ENCODE peak calls at places on chromosomes 1 and 21, in nine cellular contexts. V is PC-9, Z is left ventricle myocardium inferior, W is SK-N-SH, F is AG04450, K is Panc1, S is mammary epithelial cell, L is GM23338, I is substantia nigra. X is an unnamed sample.

GRCh38 chr21:44681861-44682579 is at the start of gene KRTAP12-1:
- DNase-seq in F (no peak), S (no peak), Z (no peak), K (no peak), L (no peak), W (no peak), I (no peak), V (no peak), X (no peak)

GRCh38 chr1:55695553-55695952 is 480.4 kb upstream of the USP24 start:
- DNase-seq in W (no peak), K (no peak), Z (no peak), I (no peak), S (no peak), V (no peak), F (no peak), L (no peak), X (no peak)

GRCh38 chr21:36103434-36103833 is 31.4 kb upstream of the CBR3 start:
- DNase-seq in V (peak; percentile 43), K (no peak), W (no peak), Z (no peak), I (no peak), F (no peak), S (no peak), L (no peak), X (no peak)

GRCh38 chr1:54347955-54348699 is 58.1 kb downstream of the SSBP3 start:
- DNase-seq in W (no peak), S (no peak), L (no peak), K (no peak), I (no peak), F (no peak), Z (no peak), V (no peak), X (no peak)

GRCh38 chr1:25695991-25696330 is 79.4 kb downstream of the MAN1C1 start:
- DNase-seq in S (peak; percentile 43), V (peak; percentile 77), L (no peak), Z (no peak), K (no peak), I (no peak), W (no peak), F (peak; percentile 86), X (no peak)

GRCh38 chr1:150066838-150067183 is 765 bp upstream of the VPS45 start:
- DNase-seq in Z (peak; percentile 47), I (peak; percentile 29), W (no peak), L (peak; percentile 78), S (no peak), V (no peak), K (no peak), F (no peak), X (no peak)

GRCh38 chr1:72202761-72203160 is 79.6 kb downstream of the NEGR1 start:
- DNase-seq in F (no peak), K (no peak), W (no peak), V (no peak), I (no peak), S (no peak), Z (no peak), L (no peak), X (no peak)

GRCh38 chr1:5513179-5513578 is 479.0 kb downstream of the NPHP4 start:
- DNase-seq in I (no peak), Z (no peak), L (no peak), V (no peak), K (no peak), S (no peak), F (no peak), W (no peak), X (no peak)

GRCh38 chr1:41851589-41851988 is 67.1 kb downstream of the HIVEP3 start:
- DNase-seq in L (peak; percentile 25), S (peak; percentile 80), W (no peak), Z (no peak), V (peak; percentile 98), I (no peak), K (no peak), F (no peak), X (peak; percentile 63)

GRCh38 chr1:45929257-45929687 is 125.9 kb downstream of the MAST2 start:
- DNase-seq in I (no peak), L (peak; percentile 50), S (peak; percentile 27), Z (no peak), F (no peak), V (peak; percentile 84), K (peak; percentile 55), W (no peak), X (no peak)

GRCh38 chr1:95287825-95288224 is 53.8 kb downstream of the RWDD3 start:
- DNase-seq in F (no peak), W (no peak), I (no peak), K (no peak), S (no peak), L (no peak), Z (no peak), V (no peak), X (peak; percentile 10)

GRCh38 chr1:238484121-238484520 is 593.4 kb upstream of the ZP4 start:
- DNase-seq in L (no peak), F (no peak), W (no peak), V (no peak), Z (no peak), S (peak; percentile 8), K (no peak), I (no peak), X (no peak)

GRCh38 chr1:3350441-3351261 is 103.8 kb upstream of the ARHGEF16 start:
- DNase-seq in K (no peak), L (no peak), V (no peak), I (peak; percentile 77), W (no peak), S (no peak), F (no peak), Z (peak; percentile 75), X (no peak)
- H3K27ac ChIP-seq in K (no peak overlapping the region), L (no peak overlapping the region), V (no peak overlapping the region), I (peak overlapping the region; percentile 69), W (no peak overlapping the region), S (no peak overlapping the region), F (no peak overlapping the region), Z (peak overlapping the region; percentile 96), X (no peak overlapping the region)

DNA sequence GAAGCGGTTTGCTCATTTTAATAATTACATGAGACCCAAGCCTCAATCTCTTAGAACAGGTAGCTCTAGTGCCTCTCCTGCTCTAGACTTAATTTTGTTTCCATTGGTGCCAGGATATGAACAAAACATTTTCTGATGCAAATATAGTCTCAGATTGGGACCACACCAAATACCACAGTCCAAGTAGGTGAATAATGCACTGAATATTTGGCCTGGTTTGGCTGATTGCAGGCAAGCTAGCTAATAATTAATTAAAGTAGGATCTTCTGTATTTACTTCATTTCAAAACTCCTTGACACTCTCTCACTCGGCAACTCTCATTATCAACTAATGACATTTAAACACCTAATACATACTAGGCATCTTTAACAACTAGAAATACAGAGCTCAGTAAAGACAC is 219.6 kb downstream of the LTN1 start:
- DNase-seq in L (no peak), V (no peak), K (no peak), Z (no peak), S (no peak), W (no peak), I (no peak), F (no peak), X (no peak)
- H3K27ac ChIP-seq in L (no peak overlapping the region), V (no peak overlapping the region), K (no peak overlapping the region), Z (no peak overlapping the region), S (no peak overlapping the region), W (no peak overlapping the region), I (no peak overlapping the region), F (no peak overlapping the region), X (no peak overlapping the region)

DNA sequence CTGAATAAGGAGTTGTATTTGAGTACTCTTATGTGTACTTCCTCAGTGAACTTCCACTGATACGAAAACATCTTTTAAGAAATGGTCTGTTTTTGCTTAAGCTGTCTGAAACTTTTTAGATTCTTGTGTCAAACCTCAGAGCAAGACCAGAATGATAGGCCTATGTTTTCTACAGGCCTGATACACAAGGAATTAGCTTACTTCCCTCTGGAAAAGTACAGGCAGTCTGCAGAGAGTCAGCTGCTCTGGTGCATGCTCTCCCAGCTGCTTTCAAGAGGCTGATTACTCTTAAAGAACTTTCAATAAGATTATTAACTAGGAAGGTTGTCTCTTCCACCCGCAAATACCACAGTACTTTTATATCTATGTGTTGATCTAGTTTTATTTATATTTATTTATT is 9.5 kb downstream of the SNX27 start:
- DNase-seq in S (no peak), Z (no peak), V (no peak), W (no peak), F (no peak), K (no peak), I (no peak), L (no peak), X (no peak)
- H3K27ac ChIP-seq in S (no peak overlapping the region), Z (peak overlapping the region; percentile 56), V (no peak overlapping the region), W (no peak overlapping the region), F (no peak overlapping the region), K (peak overlapping the region; percentile 77), I (no peak overlapping the region), L (no peak overlapping the region), X (no peak overlapping the region)

GRCh38 chr1:15426492-15427279 is 11.6 kb upstream of the CTRC start:
- DNase-seq in F (no peak), W (no peak), V (no peak), L (no peak), Z (no peak), K (no peak), I (no peak), S (no peak), X (no peak)
- H3K27ac ChIP-seq in F (peak overlapping the region; percentile 57), W (no peak overlapping the region), V (no peak overlapping the region), L (no peak overlapping the region), Z (peak overlapping the region; percentile 46), K (peak overlapping the region; percentile 55), I (no peak overlapping the region), S (no peak overlapping the region), X (peak overlapping the region; percentile 35)

GRCh38 chr1:245240648-245241165 is 85.9 kb downstream of the KIF26B start:
- DNase-seq in F (no peak), W (no peak), V (no peak), I (no peak), K (no peak), Z (no peak), S (no peak), L (no peak), X (no peak)

GRCh38 chr1:245232936-245233335 is 78.2 kb downstream of the KIF26B start:
- DNase-seq in W (no peak), F (no peak), L (no peak), Z (no peak), I (no peak), V (no peak), S (no peak), K (no peak), X (no peak)

GRCh38 chr1:245234217-245235120 is 79.7 kb downstream of the KIF26B start:
- DNase-seq in L (peak; percentile 79), F (no peak), V (no peak), S (no peak), W (no peak), I (peak; percentile 19), K (no peak), Z (no peak), X (no peak)

GRCh38 chr1:245235156-245235555 is 80.4 kb downstream of the KIF26B start:
- DNase-seq in V (no peak), Z (no peak), K (no peak), W (no peak), L (no peak), I (no peak), F (no peak), S (no peak), X (no peak)
- H3K27ac ChIP-seq in V (no peak overlapping the region), Z (no peak overlapping the region), K (no peak overlapping the region), W (no peak overlapping the region), L (no peak overlapping the region), I (no peak overlapping the region), F (no peak overlapping the region), S (no peak overlapping the region), X (no peak overlapping the region)

GRCh38 chr1:21909787-21910503 is 27.2 kb downstream of the HSPG2 start:
- DNase-seq in F (no peak), K (no peak), S (no peak), W (no peak), V (no peak), I (no peak), L (peak; percentile 53), Z (peak; percentile 78), X (no peak)
- H3K27ac ChIP-seq in F (peak overlapping the region; percentile 86), K (peak overlapping the region; percentile 81), S (no peak overlapping the region), W (no peak overlapping the region), V (no peak overlapping the region), I (no peak overlapping the region), L (peak overlapping the region; percentile 93), Z (peak overlapping the region; percentile 90), X (no peak overlapping the region)

GRCh38 chr1:27455166-27455811 is 34.7 kb downstream of the WASF2 start:
- DNase-seq in Z (no peak), L (no peak), I (no peak), V (no peak), W (peak; percentile 48), S (peak; percentile 72), F (no peak), K (no peak), X (peak; percentile 24)
- H3K27ac ChIP-seq in Z (peak overlapping the region; percentile 37), L (peak overlapping the region; percentile 74), I (no peak overlapping the region), V (no peak overlapping the region), W (no peak overlapping the region), S (peak overlapping the region; percentile 42), F (no peak overlapping the region), K (no peak overlapping the region), X (peak overlapping the region; percentile 63)